ENCODE peak calls at places on chromosomes 1 and 21, in five cellular contexts. Z is colonic mucosa, E is pancreas, T is A673, Q is MM.1S. X is an unnamed sample.

GRCh38 chr1:234969011-234969441 is 159.6 kb downstream of the TOMM20 start:
- DNase-seq in T (no peak), Q (no peak), E (no peak), Z (no peak), X (no peak)

GRCh38 chr1:23967871-23968270 is 8.2 kb downstream of the PNRC2 start:
- DNase-seq in T (no peak), E (no peak), Q (no peak), Z (no peak), X (no peak)

GRCh38 chr1:109927908-109928307 is 17.3 kb downstream of the CSF1 start:
- DNase-seq in Z (peak; percentile 75), T (no peak), E (peak; percentile 75), Q (no peak), X (peak; percentile 72)

GRCh38 chr1:206909167-206909882 is 12.1 kb downstream of the IL24 start:
- DNase-seq in Q (no peak), Z (peak; percentile 84), T (no peak), E (peak; percentile 87), X (peak; percentile 76)

GRCh38 chr1:174836543-174836942 is 163.2 kb upstream of the CACYBP start:
- DNase-seq in E (no peak), Q (no peak), Z (no peak), T (no peak), X (no peak)

GRCh38 chr1:44808063-44808937 is at the start of gene BTBD19:
- DNase-seq in T (peak; percentile 87), Q (no peak), Z (peak; percentile 70), E (peak; percentile 71), X (peak; percentile 64)

GRCh38 chr1:29410476-29410875 is 174.2 kb downstream of the PTPRU start:
- DNase-seq in Q (no peak), Z (no peak), E (no peak), T (no peak), X (no peak)

GRCh38 chr1:98278055-98278454 is 357.2 kb upstream of the DPYD start:
- DNase-seq in T (no peak), Z (no peak), E (no peak), Q (no peak), X (no peak)

GRCh38 chr1:211753649-211754251 is 76.8 kb downstream of the LPGAT1 start:
- DNase-seq in E (no peak), Z (no peak), Q (no peak), T (no peak), X (no peak)

GRCh38 chr1:222880586-222880985 is 65.7 kb downstream of the DISP1 start:
- DNase-seq in T (no peak), Q (no peak), Z (no peak), E (no peak), X (no peak)

GRCh38 chr1:22652881-22653316 is at the start of gene C1QB:
- DNase-seq in Z (no peak), T (no peak), Q (no peak), E (peak; percentile 59), X (peak; percentile 48)

GRCh38 chr1:26097696-26098095 is 13.9 kb upstream of the PDIK1L start:
- DNase-seq in Q (no peak), T (no peak), E (no peak), Z (no peak), X (no peak)

GRCh38 chr21:44003307-44003966 is 8.7 kb upstream of the TRAPPC10 start:
- DNase-seq in E (no peak), Z (no peak), T (no peak), Q (no peak), X (no peak)

GRCh38 chr21:14215971-14216621 is at the start of gene RBM11:
- DNase-seq in T (peak; percentile 96), Z (peak; percentile 78), E (peak; percentile 74), Q (peak; percentile 83), X (peak; percentile 84)

GRCh38 chr1:34984435-34985062 is 598 bp downstream of the TMEM35B start:
- DNase-seq in E (peak; percentile 30), Z (peak; percentile 43), T (peak; percentile 60), Q (no peak), X (peak; percentile 34)

GRCh38 chr1:234684854-234685253 is 74.9 kb upstream of the IRF2BP2 start:
- DNase-seq in Q (no peak), T (no peak), E (no peak), Z (no peak), X (no peak)

GRCh38 chr1:203640117-203640516 is 13.5 kb downstream of the ATP2B4 start:
- DNase-seq in Z (no peak), Q (no peak), T (no peak), E (no peak), X (no peak)
- H3K4me1 ChIP-seq in Z (peaks cover 3% of the 10 kb centered on the region), Q (no peaks in the 10 kb centered on the region), T (peaks cover 6% of the 10 kb centered on the region), E (no peaks in the 10 kb centered on the region), X (peaks cover 45% of the 10 kb centered on the region)

DNA sequence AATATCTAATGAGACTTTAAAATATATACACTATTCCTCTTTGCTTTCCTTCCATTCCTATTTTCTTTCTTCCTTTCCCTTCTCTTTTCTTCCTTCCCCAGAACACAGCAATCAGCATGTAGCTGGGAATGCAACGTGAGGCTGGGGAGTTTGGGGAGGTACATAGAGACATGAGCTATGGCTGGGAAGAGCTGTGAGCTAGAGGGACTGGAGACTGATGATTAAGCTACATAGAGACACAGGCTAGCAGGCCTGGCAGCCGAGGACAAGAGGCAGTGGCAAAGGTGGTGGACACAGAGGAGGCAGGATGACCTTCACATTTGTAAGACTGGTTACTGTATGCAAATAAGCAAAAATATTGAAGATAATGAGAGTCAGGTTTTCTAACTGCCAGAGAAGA is 7.5 kb downstream of the LPAR3 start:
- DNase-seq in T (no peak), Z (peak; percentile 8), E (no peak), Q (no peak), X (no peak)
- H3K27ac ChIP-seq in T (no peak overlapping the region), Z (no peak overlapping the region), E (no peak overlapping the region), Q (no peak overlapping the region), X (no peak overlapping the region)

GRCh38 chr1:201013031-201013485 is 10.5 kb downstream of the KIF21B start:
- DNase-seq in E (no peak), T (no peak), Z (peak; percentile 55), Q (no peak), X (peak; percentile 42)
- H3K4me1 ChIP-seq in E (no peaks in the 10 kb centered on the region), T (peaks cover 25% of the 10 kb centered on the region), Z (peaks cover 23% of the 10 kb centered on the region), Q (peaks cover 3% of the 10 kb centered on the region), X (peaks cover 39% of the 10 kb centered on the region)

DNA sequence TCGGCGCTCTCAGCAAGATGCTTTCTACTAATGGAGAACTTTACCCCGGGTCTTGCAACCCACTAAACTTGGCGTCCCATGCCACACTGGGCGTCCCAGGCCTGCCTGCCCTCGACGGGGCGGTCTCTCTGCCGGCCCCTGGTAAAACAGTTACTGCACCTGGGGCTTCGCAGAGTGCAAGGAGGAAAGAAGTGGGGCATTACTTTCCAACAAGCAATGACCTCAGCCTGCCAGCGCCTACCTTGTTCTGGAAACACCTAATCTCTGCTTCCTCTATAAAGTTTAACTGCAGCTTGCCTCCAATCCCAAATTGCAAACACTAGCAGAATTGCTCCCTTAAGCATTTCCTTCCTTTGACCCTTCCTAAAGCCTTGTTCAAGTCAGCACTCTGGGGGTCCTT is 27.7 kb upstream of the NFIA start:
- DNase-seq in T (no peak), Q (no peak), Z (peak; percentile 74), E (no peak), X (peak; percentile 72)
- H3K27ac ChIP-seq in T (no peak overlapping the region), Q (no peak overlapping the region), Z (peak overlapping the region; percentile 73), E (peak overlapping the region; percentile 84), X (peak overlapping the region; percentile 79)

DNA sequence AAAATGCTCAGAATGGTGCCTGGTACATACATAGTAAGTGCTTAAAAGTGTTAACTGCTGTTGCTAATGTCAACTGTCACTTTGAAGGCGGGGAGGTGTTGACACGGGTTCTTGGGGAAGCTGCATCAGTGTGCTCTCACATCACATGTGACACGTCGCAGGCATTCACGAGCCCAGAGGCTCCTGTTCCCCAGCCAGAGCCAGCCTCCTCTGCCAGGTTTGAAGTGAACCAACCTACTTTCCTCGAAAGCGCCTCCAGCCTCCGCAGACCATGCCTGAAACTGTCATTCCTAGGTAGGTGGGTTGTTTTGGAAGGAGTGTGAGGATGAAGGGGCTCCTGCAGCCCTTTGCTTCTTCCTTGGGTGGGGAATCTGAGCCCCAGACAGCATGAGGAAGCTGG is 13.8 kb downstream of the GALNT2 start:
- DNase-seq in T (no peak), Z (no peak), E (no peak), Q (no peak), X (no peak)
- H3K4me1 ChIP-seq in T (peaks cover 21% of the 10 kb centered on the region), Z (no peaks in the 10 kb centered on the region), E (peaks cover 24% of the 10 kb centered on the region), Q (peaks cover 25% of the 10 kb centered on the region), X (peaks cover 15% of the 10 kb centered on the region)

GRCh38 chr21:38910390-38911008 is 104.8 kb downstream of the ETS2 start:
- DNase-seq in Z (peak; percentile 66), E (no peak), T (peak; percentile 16), Q (no peak), X (peak; percentile 69)

GRCh38 chr21:38911523-38912354 is 106.0 kb downstream of the ETS2 start:
- DNase-seq in Z (no peak), Q (no peak), E (no peak), T (no peak), X (peak; percentile 55)

GRCh38 chr21:38909929-38910328 is 104.2 kb downstream of the ETS2 start:
- DNase-seq in Q (no peak), E (no peak), T (no peak), Z (no peak), X (no peak)

GRCh38 chr21:38908537-38908936 is 102.8 kb downstream of the ETS2 start:
- DNase-seq in T (no peak), Q (no peak), Z (no peak), E (no peak), X (no peak)

DNA sequence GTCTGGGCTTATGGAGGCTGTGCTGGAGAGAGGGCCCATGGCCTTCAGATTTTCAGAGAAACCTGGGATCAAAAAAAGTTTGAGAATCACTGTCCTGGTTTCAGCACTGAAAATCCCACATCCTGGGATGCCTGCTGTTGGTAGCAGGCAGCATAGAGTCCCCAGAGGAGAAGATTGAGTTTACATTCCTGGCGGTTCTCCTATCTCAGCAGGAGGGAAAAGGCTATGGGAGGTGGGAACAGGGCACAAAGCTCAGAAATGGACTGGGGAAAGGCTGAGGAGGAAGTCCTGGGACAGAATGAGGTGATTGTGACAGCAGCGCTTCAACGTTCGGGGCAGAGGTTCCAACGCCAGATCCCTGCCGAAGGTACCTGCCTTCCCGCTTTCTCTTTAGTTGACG is 103.4 kb downstream of the ETS2 start:
- DNase-seq in E (no peak), Q (no peak), T (no peak), Z (no peak), X (no peak)
- H3K27ac ChIP-seq in E (peak overlapping the region; percentile 44), Q (no peak overlapping the region), T (no peak overlapping the region), Z (peak overlapping the region; percentile 88), X (peak overlapping the region; percentile 92)

GRCh38 chr1:221718391-221719277 is 23.3 kb downstream of the DUSP10 start:
- DNase-seq in Q (no peak), T (no peak), E (no peak), Z (no peak), X (no peak)

GRCh38 chr1:221715321-221716169 is 26.3 kb downstream of the DUSP10 start:
- DNase-seq in E (no peak), Q (no peak), Z (no peak), T (peak; percentile 1), X (no peak)

GRCh38 chr1:221719278-221719597 is 22.7 kb downstream of the DUSP10 start:
- DNase-seq in Z (no peak), E (no peak), Q (no peak), T (no peak), X (no peak)

GRCh38 chr1:221716713-221717490 is 25.0 kb downstream of the DUSP10 start:
- DNase-seq in T (no peak), Z (no peak), E (no peak), Q (no peak), X (no peak)

DNA sequence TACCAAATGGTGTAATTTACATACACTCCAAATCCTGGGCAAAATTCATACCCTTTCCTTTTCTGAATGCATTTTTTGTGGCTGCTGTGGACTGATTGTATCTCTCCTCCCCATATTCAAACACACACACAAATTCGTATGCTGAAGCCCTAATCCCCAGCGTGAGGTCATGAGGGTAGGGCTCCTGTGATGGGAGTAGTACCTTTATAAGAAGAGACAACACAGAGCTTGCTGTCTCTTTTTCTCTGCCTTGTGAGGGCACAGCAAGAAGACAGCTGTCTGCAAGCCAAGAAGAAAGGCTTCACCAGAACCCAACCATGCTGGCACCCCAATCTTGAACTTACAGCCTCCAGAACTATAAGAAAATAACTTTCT is 24.4 kb downstream of the DUSP10 start:
- DNase-seq in E (no peak), Q (no peak), T (no peak), Z (no peak), X (no peak)
- H3K4me1 ChIP-seq in E (peaks cover 23% of the 10 kb centered on the region), Q (no peaks in the 10 kb centered on the region), T (no peaks in the 10 kb centered on the region), Z (no peaks in the 10 kb centered on the region), X (peaks cover 41% of the 10 kb centered on the region)